ENCODE peak calls at places on chromosomes 12 and 14, in four cellular contexts. B is HepG2, N is A549, F is GM12878. J is an unnamed sample.

GRCh38 chr12:132133952-132134652 is 10.0 kb downstream of the DDX51 start:
- DNase-seq in B (no peak), N (peak), F (no peak), J (no peak)

GRCh38 chr12:27589419-27589818 is 65.4 kb downstream of the PPFIBP1 start:
- DNase-seq in B (no peak), N (no peak), F (no peak), J (no peak)

GRCh38 chr14:75496755-75497154 is 25.5 kb upstream of the BATF start:
- DNase-seq in B (no peak), N (no peak), F (no peak), J (no peak)

GRCh38 chr14:38047518-38047917 is 160.2 kb upstream of the SSTR1 start:
- DNase-seq in B (no peak), N (no peak), F (no peak), J (no peak)

GRCh38 chr12:56121204-56121870 is 3.3 kb downstream of the ZC3H10 start:
- DNase-seq in B (no peak), N (no peak), F (no peak), J (no peak)

GRCh38 chr12:70639535-70639934 is 2.3 kb upstream of the PTPRB start:
- DNase-seq in B (no peak), N (no peak), F (no peak), J (no peak)

GRCh38 chr12:69468237-69469026 is 1.8 kb upstream of the FRS2 start:
- DNase-seq in B (no peak), N (peak), F (no peak), J (no peak)

GRCh38 chr14:75454963-75455546 is 27.2 kb downstream of the JDP2 start:
- DNase-seq in B (peak), N (peak), F (no peak), J (peak)

GRCh38 chr12:18358930-18359329 is 97.6 kb downstream of the PIK3C2G start:
- DNase-seq in B (no peak), N (no peak), F (no peak), J (no peak)

GRCh38 chr12:130031571-130032189 is 127.9 kb upstream of the TMEM132D start:
- DNase-seq in B (peak), N (peak), F (no peak), J (peak)

GRCh38 chr12:40031965-40032364 is 73.9 kb downstream of the SLC2A13 start:
- DNase-seq in B (no peak), N (no peak), F (no peak), J (no peak)

GRCh38 chr12:104593482-104593881 is 136.7 kb downstream of the CHST11 start:
- DNase-seq in B (no peak), N (no peak), F (no peak), J (no peak)

GRCh38 chr12:104596876-104597833 is 140.4 kb downstream of the CHST11 start:
- DNase-seq in B (no peak), N (no peak), F (no peak), J (no peak)

GRCh38 chr12:104599272-104599984 is 142.7 kb downstream of the CHST11 start:
- DNase-seq in B (no peak), N (no peak), F (no peak), J (no peak)

GRCh38 chr12:104598342-104599271 is 141.9 kb downstream of the CHST11 start:
- DNase-seq in B (no peak), N (no peak), F (no peak), J (no peak)

GRCh38 chr12:104596128-104596799 is 139.5 kb downstream of the CHST11 start:
- DNase-seq in B (no peak), N (peak), F (no peak), J (no peak)
- TF ChIP-seq PBX3 in B (no peak), N (no peak), F (no peak), J (peak)

GRCh38 chr14:98470663-98471062 is 801.3 kb downstream of the BCL11B start:
- DNase-seq in B (no peak), N (no peak), F (no peak), J (no peak)

GRCh38 chr14:98477935-98478334 is 794.1 kb downstream of the BCL11B start:
- DNase-seq in B (no peak), N (no peak), F (no peak), J (no peak)

DNA sequence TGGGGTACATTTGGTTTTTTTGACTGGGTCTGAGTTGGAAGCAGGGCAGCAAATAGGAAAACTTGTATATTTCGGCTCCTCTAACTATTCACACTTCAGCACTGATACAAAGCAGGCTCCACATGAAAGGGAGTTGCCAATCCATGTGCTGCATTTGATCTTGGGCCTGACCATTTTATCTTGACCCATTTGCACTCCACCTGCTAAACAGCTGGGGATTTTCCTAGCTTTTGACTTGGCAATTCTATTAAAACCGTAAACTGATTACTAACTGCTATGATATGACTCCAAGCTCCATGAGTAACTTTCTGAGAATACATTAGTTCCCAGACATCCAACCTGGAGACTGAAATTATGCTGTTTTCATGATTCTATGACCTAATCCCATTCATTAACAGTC is 797.1 kb downstream of the BCL11B start:
- DNase-seq in B (no peak), N (no peak), F (no peak), J (no peak)
- TF ChIP-seq SMC3 in B (no peak), N (no peak), F (no peak), J (no peak)

GRCh38 chr12:122871851-122872785 is 23.8 kb downstream of the VPS37B start:
- DNase-seq in B (no peak), N (peak), F (peak), J (peak)

GRCh38 chr12:122875590-122876220 is 20.2 kb downstream of the VPS37B start:
- DNase-seq in B (no peak), N (no peak), F (peak), J (peak)

GRCh38 chr12:122872815-122873361 is 23.0 kb downstream of the VPS37B start:
- DNase-seq in B (no peak), N (no peak), F (no peak), J (peak)

GRCh38 chr12:122874081-122874480 is 21.8 kb downstream of the VPS37B start:
- DNase-seq in B (no peak), N (no peak), F (no peak), J (no peak)

DNA sequence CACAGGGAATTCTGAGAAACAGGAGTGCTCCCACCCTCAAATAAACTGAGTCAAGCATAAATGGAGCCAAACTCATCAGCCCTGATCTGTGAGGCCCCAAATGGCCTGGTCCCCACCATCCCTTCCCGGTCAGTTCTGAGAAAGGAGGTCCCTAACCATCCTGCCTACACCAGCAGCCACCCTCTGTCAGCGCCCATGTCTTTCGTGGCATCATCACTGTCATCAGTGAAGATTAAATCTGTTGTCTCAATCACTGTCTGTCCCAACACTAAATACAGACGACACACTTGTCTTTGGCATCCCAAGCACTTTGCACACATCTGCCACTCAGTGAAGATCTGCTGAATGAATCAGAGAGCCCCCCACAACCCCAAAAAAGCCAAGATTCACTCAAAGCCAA is 22.4 kb downstream of the VPS37B start:
- DNase-seq in B (no peak), N (no peak), F (no peak), J (no peak)
- TF ChIP-seq PBX3 in B (no peak), N (no peak), F (no peak), J (no peak)

GRCh38 chr12:92558806-92559205 is 144.0 kb upstream of the PLEKHG7 start:
- DNase-seq in B (no peak), N (no peak), F (no peak), J (no peak)
- TF ChIP-seq SMC3 in B (no peak), N (no peak), F (no peak), J (no peak)

GRCh38 chr14:103129301-103130016 is 6.2 kb downstream of the TNFAIP2 start:
- DNase-seq in B (no peak), N (no peak), F (no peak), J (peak)
- TF ChIP-seq PBX3 in B (no peak), N (no peak), F (no peak), J (no peak)